ENCODE peak calls at places on chromosome 16, in five cellular contexts. O is ascending aorta, A is GM10248, P is dorsolateral prefrontal cortex, N is AG09319. S is an unnamed sample.

GRCh38 chr16:89722392-89723278 is 1.3 kb downstream of the ZNF276 start:
- DNase-seq in P (peak), N (no peak), O (peak), A (peak), S (no peak)

GRCh38 chr16:6019490-6019991 is 921.9 kb upstream of the EEF2KMT start:
- DNase-seq in O (no peak), A (no peak), P (no peak), N (no peak), S (no peak)

GRCh38 chr16:17469011-17469741 is 1.6 kb downstream of the XYLT1 start:
- DNase-seq in A (no peak), O (no peak), N (peak), P (no peak), S (no peak)

GRCh38 chr16:75309899-75310430 is 58.5 kb upstream of the BCAR1 start:
- DNase-seq in P (no peak), O (no peak), N (no peak), A (no peak), S (no peak)

GRCh38 chr16:89473791-89474414 is 16.5 kb downstream of the ANKRD11 start:
- DNase-seq in P (no peak), A (no peak), O (no peak), N (no peak), S (no peak)

GRCh38 chr16:67767953-67768352 is 38.4 kb downstream of the RANBP10 start:
- DNase-seq in P (no peak), A (no peak), N (peak), O (no peak), S (no peak)

GRCh38 chr16:49921791-49922456 is 66.0 kb upstream of the ZNF423 start:
- DNase-seq in N (no peak), P (peak), O (no peak), A (peak), S (peak)

GRCh38 chr16:54284931-54285413 is 1.6 kb downstream of the IRX3 start:
- DNase-seq in A (no peak), O (no peak), P (no peak), N (no peak), S (no peak)

GRCh38 chr16:72783716-72784320 is 264.1 kb downstream of the ZFHX3 start:
- DNase-seq in N (no peak), O (no peak), A (no peak), P (no peak), S (no peak)

GRCh38 chr16:87288753-87289362 is 28.3 kb downstream of the C16orf95 start:
- DNase-seq in A (no peak), N (peak), P (no peak), O (no peak), S (no peak)

GRCh38 chr16:6969594-6969993 is 363.1 kb upstream of the RBFOX1 start:
- DNase-seq in P (no peak), O (no peak), N (no peak), A (no peak), S (no peak)

GRCh38 chr16:31301708-31302400 is 42.1 kb downstream of the ITGAM start:
- DNase-seq in A (no peak), O (no peak), N (no peak), P (peak), S (no peak)

GRCh38 chr16:48053346-48053745 is 102.4 kb downstream of the ABCC12 start:
- DNase-seq in P (no peak), N (no peak), O (no peak), A (no peak), S (no peak)

GRCh38 chr16:57299009-57299718 is 14.7 kb upstream of the PLLP start:
- DNase-seq in A (no peak), N (no peak), P (no peak), O (no peak), S (peak)

GRCh38 chr16:53626161-53626560 is 77.5 kb downstream of the RPGRIP1L start:
- DNase-seq in P (no peak), N (no peak), A (no peak), O (no peak), S (no peak)

GRCh38 chr16:47143677-47144558 is at the start of gene NETO2:
- DNase-seq in A (peak), O (no peak), P (peak), N (no peak), S (no peak)

GRCh38 chr16:84065536-84066132 is 23.0 kb upstream of the SLC38A8 start:
- DNase-seq in A (no peak), N (no peak), O (no peak), P (peak), S (peak)

GRCh38 chr16:57614546-57615343 is 13.7 kb upstream of the ADGRG1 start:
- DNase-seq in P (peak), O (no peak), A (no peak), N (no peak), S (no peak)

GRCh38 chr16:4882261-4882632 is 35.0 kb downstream of the UBN1 start:
- DNase-seq in N (peak), P (no peak), O (no peak), A (no peak), S (no peak)

GRCh38 chr16:81181013-81181720 is 57.3 kb upstream of the BCO1 start:
- DNase-seq in N (peak), O (peak), P (no peak), A (no peak), S (peak)

GRCh38 chr16:2471653-2472487 is 773 bp downstream of the NTN3 start:
- DNase-seq in P (no peak), A (no peak), N (no peak), O (no peak), S (no peak)
- TF ChIP-seq CTCF in P (no peak), A (no peak), N (no peak), O (no peak), S (no peak)

GRCh38 chr16:85452364-85453178 is 160.6 kb upstream of the GSE1 start:
- DNase-seq in O (no peak), A (no peak), P (no peak), N (no peak), S (no peak)
- TF ChIP-seq CTCF in O (no peak), A (no peak), P (no peak), N (no peak), S (no peak)

DNA sequence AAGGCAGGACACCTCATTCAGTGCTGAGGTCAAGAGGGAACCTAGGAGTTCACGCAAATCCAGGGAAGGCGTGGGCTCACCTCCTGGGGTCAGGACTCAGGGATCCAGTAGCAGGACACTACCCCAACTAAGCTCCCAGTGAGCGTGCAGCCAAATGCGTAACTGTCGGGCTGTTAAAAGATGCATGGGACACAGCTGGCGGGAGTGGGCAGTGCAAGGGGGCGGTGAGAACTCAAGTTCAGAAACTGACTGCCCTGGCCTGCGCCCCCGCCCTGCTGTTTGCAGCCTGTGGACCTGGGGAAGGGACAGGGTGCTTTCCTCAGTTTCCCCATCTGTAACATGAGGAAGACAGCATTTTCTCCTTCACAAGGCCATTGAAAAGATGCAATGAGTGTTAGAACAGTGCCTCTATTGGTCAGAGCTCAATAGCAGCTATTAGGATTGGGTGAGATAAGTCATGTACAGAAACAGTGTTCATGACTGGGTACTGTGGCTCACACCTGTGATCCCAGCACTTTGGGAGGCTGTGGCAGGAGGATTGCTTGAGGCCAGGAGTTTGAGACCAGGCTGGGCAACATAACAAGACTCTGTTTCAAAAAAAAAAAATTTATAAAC is 20.2 kb downstream of the CDIPT start:
- DNase-seq in P (no peak), A (no peak), N (no peak), O (no peak), S (no peak)
- TF ChIP-seq CTCF in P (no peak), A (no peak), N (no peak), O (no peak), S (no peak)

GRCh38 chr16:66026211-66026610 is 340.3 kb upstream of the CDH5 start:
- DNase-seq in N (no peak), P (no peak), O (no peak), A (no peak), S (no peak)
- TF ChIP-seq CTCF in N (peak), P (no peak), O (no peak), A (no peak), S (no peak)

DNA sequence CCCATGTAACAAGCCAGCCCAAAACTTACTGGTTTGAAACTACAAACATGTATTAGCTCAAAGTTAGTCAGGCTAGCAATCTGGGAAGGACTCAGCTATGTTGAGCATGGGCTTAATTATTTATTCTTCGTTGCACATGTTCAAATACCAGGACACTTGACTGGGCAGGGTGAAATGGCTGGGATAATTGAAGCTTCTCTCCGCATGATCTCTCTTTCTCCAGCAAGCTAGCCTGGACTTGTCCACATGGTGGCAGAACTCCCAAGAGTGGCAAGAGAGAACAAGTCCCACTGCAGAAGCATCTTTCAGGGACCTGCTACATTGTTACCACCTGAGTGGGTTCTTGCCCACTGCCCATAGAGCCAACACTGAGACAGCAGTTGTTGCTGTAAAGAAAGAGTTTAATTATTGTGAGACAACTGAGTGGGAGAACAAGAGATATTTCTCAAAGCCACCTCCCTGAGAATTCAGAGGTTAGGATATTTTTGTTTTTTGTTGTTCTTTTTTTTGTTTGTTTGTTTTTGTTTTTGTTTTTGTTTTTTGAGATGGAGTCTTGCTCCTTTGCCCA is 16.8 kb upstream of the ATF7IP2 start:
- DNase-seq in N (no peak), O (no peak), P (no peak), A (no peak), S (no peak)
- TF ChIP-seq CTCF in N (no peak), O (no peak), P (no peak), A (no peak), S (no peak)

GRCh38 chr16:30082545-30083090 is 6.8 kb downstream of the PPP4C start:
- DNase-seq in A (no peak), P (no peak), O (no peak), N (no peak), S (no peak)
- TF ChIP-seq CTCF in A (no peak), P (no peak), O (no peak), N (no peak), S (no peak)

DNA sequence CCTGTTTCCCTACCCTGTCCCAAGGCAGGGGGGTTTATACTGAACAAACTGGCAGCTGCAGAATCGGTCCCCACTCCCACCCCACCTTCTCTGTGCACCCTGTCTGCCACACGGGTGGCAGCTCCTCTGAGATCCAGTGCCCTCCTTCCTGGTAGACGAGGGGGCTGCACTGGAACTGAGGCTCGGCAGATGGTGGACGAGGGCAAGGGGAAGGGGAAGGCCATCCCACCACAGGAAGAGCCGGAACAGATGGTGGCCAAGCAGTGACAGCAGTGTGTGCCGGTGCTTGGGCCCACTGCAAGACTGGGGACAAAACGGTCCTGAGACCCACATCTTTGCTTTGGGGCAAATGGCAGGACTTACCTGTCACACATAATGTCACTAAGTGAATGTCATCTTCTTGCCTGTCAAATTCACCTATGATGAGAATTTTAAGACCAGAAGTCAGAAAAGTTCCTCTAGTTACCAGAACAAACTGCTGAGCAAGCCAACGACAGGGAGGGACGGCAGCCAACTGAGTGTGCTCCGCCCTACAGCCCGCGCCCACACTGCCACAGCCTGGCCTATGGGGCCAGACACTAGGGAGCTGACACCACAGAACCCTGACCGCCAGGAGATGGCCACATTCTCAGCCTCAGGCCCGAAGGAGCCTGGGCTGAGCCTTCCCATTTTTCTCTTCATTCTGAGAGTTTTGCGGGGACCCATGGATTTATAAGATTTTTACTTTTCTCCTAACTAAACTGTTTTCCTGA is 14.4 kb downstream of the NTAN1 start:
- DNase-seq in O (peak), P (peak), N (peak), A (no peak), S (no peak)
- TF ChIP-seq CTCF in O (peak), P (peak), N (peak), A (no peak), S (no peak)

S was measured in omental fat pad.